ENCODE peak calls at places on chromosome 9, in five cellular contexts. One of them, this sample, is unnamed.

GRCh38 chr9:124004608-124005007 is 7.0 kb upstream of the LHX2 start:
- DNase-seq in WERI-Rb-1: no peak
- DNase-seq in ascending aorta: no peak
- DNase-seq in dorsolateral prefrontal cortex: no peak
- DNase-seq in cardiac muscle cell: no peak
- DNase-seq in this sample: no peak

GRCh38 chr9:94861589-94862241 is 135.2 kb downstream of the AOPEP start:
- DNase-seq in WERI-Rb-1: no peak
- DNase-seq in ascending aorta: no peak
- DNase-seq in dorsolateral prefrontal cortex: no peak
- DNase-seq in cardiac muscle cell: no peak
- DNase-seq in this sample: peak; percentile 96

GRCh38 chr9:113577525-113578261 is 114.2 kb downstream of the RGS3 start:
- DNase-seq in WERI-Rb-1: no peak
- DNase-seq in ascending aorta: no peak
- DNase-seq in dorsolateral prefrontal cortex: no peak
- DNase-seq in cardiac muscle cell: no peak
- DNase-seq in this sample: peak; percentile 49

GRCh38 chr9:71910602-71911060 is 362 bp downstream of the ABHD17B start:
- DNase-seq in WERI-Rb-1: no peak
- DNase-seq in ascending aorta: no peak
- DNase-seq in dorsolateral prefrontal cortex: no peak
- DNase-seq in cardiac muscle cell: peak; percentile 67
- DNase-seq in this sample: no peak

GRCh38 chr9:135526730-135527571 is 5.7 kb downstream of the LCN1 start:
- DNase-seq in WERI-Rb-1: no peak
- DNase-seq in ascending aorta: peak; percentile 52
- DNase-seq in dorsolateral prefrontal cortex: no peak
- DNase-seq in cardiac muscle cell: no peak
- DNase-seq in this sample: no peak

GRCh38 chr9:127186799-127187198 is 64.4 kb upstream of the ANGPTL2 start:
- DNase-seq in WERI-Rb-1: no peak
- DNase-seq in ascending aorta: no peak
- DNase-seq in dorsolateral prefrontal cortex: no peak
- DNase-seq in cardiac muscle cell: no peak
- DNase-seq in this sample: no peak

GRCh38 chr9:121261107-121261460 is 6.9 kb upstream of the GSN start:
- DNase-seq in WERI-Rb-1: peak; percentile 73
- DNase-seq in ascending aorta: no peak
- DNase-seq in dorsolateral prefrontal cortex: peak; percentile 85
- DNase-seq in cardiac muscle cell: no peak
- DNase-seq in this sample: no peak

GRCh38 chr9:72022846-72023245 is 37.6 kb downstream of the C9orf57 start:
- DNase-seq in WERI-Rb-1: peak; percentile 70
- DNase-seq in ascending aorta: no peak
- DNase-seq in dorsolateral prefrontal cortex: no peak
- DNase-seq in cardiac muscle cell: no peak
- DNase-seq in this sample: peak; percentile 51

GRCh38 chr9:110916361-110916760 is 121.9 kb downstream of the LPAR1 start:
- DNase-seq in WERI-Rb-1: no peak
- DNase-seq in ascending aorta: no peak
- DNase-seq in dorsolateral prefrontal cortex: no peak
- DNase-seq in cardiac muscle cell: no peak
- DNase-seq in this sample: no peak

GRCh38 chr9:120792898-120793765 is at the start of gene FBXW2:
- DNase-seq in WERI-Rb-1: peak; percentile 96
- DNase-seq in ascending aorta: peak; percentile 95
- DNase-seq in dorsolateral prefrontal cortex: peak; percentile 89
- DNase-seq in cardiac muscle cell: peak; percentile 94
- DNase-seq in this sample: peak; percentile 93

GRCh38 chr9:101417389-101417788 is 18.2 kb downstream of the ALDOB start:
- DNase-seq in WERI-Rb-1: no peak
- DNase-seq in ascending aorta: no peak
- DNase-seq in dorsolateral prefrontal cortex: no peak
- DNase-seq in cardiac muscle cell: no peak
- DNase-seq in this sample: no peak

GRCh38 chr9:17625644-17626388 is 47.0 kb downstream of the SH3GL2 start:
- DNase-seq in WERI-Rb-1: peak; percentile 51
- DNase-seq in ascending aorta: no peak
- DNase-seq in dorsolateral prefrontal cortex: no peak
- DNase-seq in cardiac muscle cell: no peak
- DNase-seq in this sample: no peak

GRCh38 chr9:79858509-79858908 is 286.7 kb downstream of the TLE4 start:
- DNase-seq in WERI-Rb-1: no peak
- DNase-seq in ascending aorta: no peak
- DNase-seq in dorsolateral prefrontal cortex: no peak
- DNase-seq in cardiac muscle cell: no peak
- DNase-seq in this sample: peak; percentile 56

GRCh38 chr9:33809506-33809905 is 7.5 kb upstream of the UBE2R2 start:
- DNase-seq in WERI-Rb-1: no peak
- DNase-seq in ascending aorta: no peak
- DNase-seq in dorsolateral prefrontal cortex: no peak
- DNase-seq in cardiac muscle cell: no peak
- DNase-seq in this sample: peak; percentile 39

GRCh38 chr9:114238919-114239879 is 83.7 kb upstream of the ORM1 start:
- DNase-seq in WERI-Rb-1: peak; percentile 87
- DNase-seq in ascending aorta: no peak
- DNase-seq in dorsolateral prefrontal cortex: no peak
- DNase-seq in cardiac muscle cell: peak; percentile 73
- DNase-seq in this sample: peak; percentile 71

DNA sequence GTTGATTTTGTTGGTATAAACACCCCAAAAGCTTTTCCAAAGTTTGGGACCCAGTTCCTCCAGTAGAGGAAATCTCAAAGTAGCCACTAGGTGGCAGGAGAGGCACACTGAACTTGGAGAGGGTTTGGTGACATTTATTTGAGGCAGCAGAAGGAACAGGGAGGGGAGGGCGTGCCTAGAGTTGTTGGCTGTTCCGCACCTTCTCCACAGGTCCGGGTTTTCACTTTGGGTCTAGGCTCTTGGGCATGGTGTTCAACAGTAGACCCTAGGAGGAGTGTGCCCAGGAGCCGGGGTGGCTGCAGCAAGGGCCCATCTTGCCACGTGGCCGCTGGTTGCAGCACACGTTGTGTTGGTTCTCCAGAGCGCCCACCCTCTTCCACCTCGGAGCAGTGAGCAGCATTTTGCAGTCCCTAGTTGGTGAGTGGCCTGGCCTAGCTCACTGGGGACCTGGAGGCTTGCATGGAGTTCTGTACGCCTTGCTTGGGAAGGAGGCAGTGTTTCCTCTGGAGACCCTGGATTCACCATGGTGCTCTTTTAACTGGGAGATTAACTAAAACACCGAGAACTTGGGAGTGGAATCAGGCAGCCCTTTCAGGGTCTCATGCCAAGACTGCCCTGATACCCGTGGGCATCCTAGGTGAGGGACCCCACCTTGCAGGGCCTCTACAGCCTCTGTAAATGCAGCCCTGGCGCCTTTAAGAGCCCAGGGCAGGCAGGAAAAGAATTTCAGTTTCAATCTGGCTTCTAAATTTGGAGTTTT is 28.2 kb downstream of the PTPA start:
- DNase-seq in WERI-Rb-1: peak; percentile 86
- DNase-seq in ascending aorta: peak; percentile 93
- DNase-seq in dorsolateral prefrontal cortex: peak; percentile 67
- DNase-seq in cardiac muscle cell: peak; percentile 89
- DNase-seq in this sample: peak; percentile 88
- H3K4me3 ChIP-seq in WERI-Rb-1: peak overlapping the region; percentile 24
- H3K4me3 ChIP-seq in ascending aorta: peak overlapping the region; percentile 53
- H3K4me3 ChIP-seq in dorsolateral prefrontal cortex: peak overlapping the region; percentile 52
- H3K4me3 ChIP-seq in cardiac muscle cell: peak overlapping the region; percentile 11
- H3K4me3 ChIP-seq in this sample: peak overlapping the region; percentile 37

GRCh38 chr9:36787709-36788108 is 215.0 kb downstream of the MELK start:
- DNase-seq in WERI-Rb-1: no peak
- DNase-seq in ascending aorta: no peak
- DNase-seq in dorsolateral prefrontal cortex: no peak
- DNase-seq in cardiac muscle cell: no peak
- DNase-seq in this sample: no peak

GRCh38 chr9:36791204-36791948 is 218.7 kb downstream of the MELK start:
- DNase-seq in WERI-Rb-1: peak; percentile 43
- DNase-seq in ascending aorta: no peak
- DNase-seq in dorsolateral prefrontal cortex: no peak
- DNase-seq in cardiac muscle cell: peak; percentile 73
- DNase-seq in this sample: no peak

GRCh38 chr9:36793277-36793676 is 220.6 kb downstream of the MELK start:
- DNase-seq in WERI-Rb-1: peak; percentile 49
- DNase-seq in ascending aorta: no peak
- DNase-seq in dorsolateral prefrontal cortex: no peak
- DNase-seq in cardiac muscle cell: no peak
- DNase-seq in this sample: no peak

GRCh38 chr9:36789886-36790285 is 217.2 kb downstream of the MELK start:
- DNase-seq in WERI-Rb-1: no peak
- DNase-seq in ascending aorta: no peak
- DNase-seq in dorsolateral prefrontal cortex: no peak
- DNase-seq in cardiac muscle cell: no peak
- DNase-seq in this sample: no peak

GRCh38 chr9:36788534-36788933 is 215.8 kb downstream of the MELK start:
- DNase-seq in WERI-Rb-1: no peak
- DNase-seq in ascending aorta: no peak
- DNase-seq in dorsolateral prefrontal cortex: no peak
- DNase-seq in cardiac muscle cell: peak; percentile 29
- DNase-seq in this sample: no peak
- TF ChIP-seq CTCF in WERI-Rb-1: no peak
- TF ChIP-seq CTCF in ascending aorta: peak; percentile 12
- TF ChIP-seq CTCF in dorsolateral prefrontal cortex: peak; percentile 28
- TF ChIP-seq CTCF in cardiac muscle cell: peak; percentile 37
- TF ChIP-seq CTCF in this sample: peak; percentile 41

GRCh38 chr9:89475891-89476440 is 21.9 kb downstream of the SEMA4D start:
- DNase-seq in WERI-Rb-1: no peak
- DNase-seq in ascending aorta: no peak
- DNase-seq in dorsolateral prefrontal cortex: no peak
- DNase-seq in cardiac muscle cell: no peak
- DNase-seq in this sample: no peak

GRCh38 chr9:89477811-89478583 is 19.9 kb downstream of the SEMA4D start:
- DNase-seq in WERI-Rb-1: no peak
- DNase-seq in ascending aorta: no peak
- DNase-seq in dorsolateral prefrontal cortex: no peak
- DNase-seq in cardiac muscle cell: peak; percentile 35
- DNase-seq in this sample: peak; percentile 84

GRCh38 chr9:89476546-89476945 is 21.4 kb downstream of the SEMA4D start:
- DNase-seq in WERI-Rb-1: no peak
- DNase-seq in ascending aorta: no peak
- DNase-seq in dorsolateral prefrontal cortex: no peak
- DNase-seq in cardiac muscle cell: no peak
- DNase-seq in this sample: no peak

GRCh38 chr9:89478821-89479668 is 18.9 kb downstream of the SEMA4D start:
- DNase-seq in WERI-Rb-1: no peak
- DNase-seq in ascending aorta: no peak
- DNase-seq in dorsolateral prefrontal cortex: no peak
- DNase-seq in cardiac muscle cell: no peak
- DNase-seq in this sample: no peak

DNA sequence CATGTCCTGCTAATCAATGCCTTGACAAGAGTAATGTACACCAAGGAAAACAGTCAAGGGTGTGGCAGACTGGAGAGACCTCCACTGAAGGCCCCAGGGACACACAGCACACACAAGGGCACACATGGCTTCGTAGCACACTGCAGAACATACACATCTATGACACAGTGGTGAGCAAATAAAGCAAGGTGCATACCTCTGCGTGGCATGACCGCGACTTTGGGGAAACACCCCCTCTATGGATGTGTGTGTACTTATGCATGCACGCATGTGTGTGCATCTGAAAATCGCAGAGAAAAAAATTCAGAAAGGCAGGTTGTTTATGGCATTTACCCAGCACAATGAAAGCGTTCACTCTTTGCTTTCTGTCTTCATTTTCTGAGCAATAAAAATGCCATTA is 20.5 kb downstream of the SEMA4D start:
- DNase-seq in WERI-Rb-1: no peak
- DNase-seq in ascending aorta: no peak
- DNase-seq in dorsolateral prefrontal cortex: no peak
- DNase-seq in cardiac muscle cell: no peak
- DNase-seq in this sample: no peak
- H3K4me3 ChIP-seq in WERI-Rb-1: no peak overlapping the region
- H3K4me3 ChIP-seq in ascending aorta: no peak overlapping the region
- H3K4me3 ChIP-seq in dorsolateral prefrontal cortex: peak overlapping the region; percentile 26
- H3K4me3 ChIP-seq in cardiac muscle cell: no peak overlapping the region
- H3K4me3 ChIP-seq in this sample: no peak overlapping the region

GRCh38 chr9:23492126-23493002 is 333.7 kb downstream of the ELAVL2 start:
- DNase-seq in WERI-Rb-1: peak; percentile 43
- DNase-seq in ascending aorta: no peak
- DNase-seq in dorsolateral prefrontal cortex: no peak
- DNase-seq in cardiac muscle cell: peak; percentile 65
- DNase-seq in this sample: peak; percentile 1
- TF ChIP-seq CTCF in WERI-Rb-1: peak; percentile 82
- TF ChIP-seq CTCF in ascending aorta: peak; percentile 52
- TF ChIP-seq CTCF in dorsolateral prefrontal cortex: peak; percentile 57
- TF ChIP-seq CTCF in cardiac muscle cell: peak; percentile 28
- TF ChIP-seq CTCF in this sample: no peak

GRCh38 chr9:131666029-131666428 is 73.8 kb downstream of the RAPGEF1 start:
- DNase-seq in WERI-Rb-1: no peak
- DNase-seq in ascending aorta: no peak
- DNase-seq in dorsolateral prefrontal cortex: no peak
- DNase-seq in cardiac muscle cell: no peak
- DNase-seq in this sample: no peak

GRCh38 chr9:131666779-131667178 is 73.1 kb downstream of the RAPGEF1 start:
- DNase-seq in WERI-Rb-1: no peak
- DNase-seq in ascending aorta: no peak
- DNase-seq in dorsolateral prefrontal cortex: no peak
- DNase-seq in cardiac muscle cell: no peak
- DNase-seq in this sample: no peak

GRCh38 chr9:131668057-131668438 is 71.8 kb downstream of the RAPGEF1 start:
- DNase-seq in WERI-Rb-1: no peak
- DNase-seq in ascending aorta: no peak
- DNase-seq in dorsolateral prefrontal cortex: no peak
- DNase-seq in cardiac muscle cell: no peak
- DNase-seq in this sample: no peak

GRCh38 chr9:131668439-131669233 is 71.2 kb downstream of the RAPGEF1 start:
- DNase-seq in WERI-Rb-1: no peak
- DNase-seq in ascending aorta: peak; percentile 66
- DNase-seq in dorsolateral prefrontal cortex: no peak
- DNase-seq in cardiac muscle cell: no peak
- DNase-seq in this sample: peak; percentile 61

GRCh38 chr9:131667576-131667975 is 72.3 kb downstream of the RAPGEF1 start:
- DNase-seq in WERI-Rb-1: no peak
- DNase-seq in ascending aorta: peak; percentile 66
- DNase-seq in dorsolateral prefrontal cortex: no peak
- DNase-seq in cardiac muscle cell: no peak
- DNase-seq in this sample: no peak
- H3K4me3 ChIP-seq in WERI-Rb-1: no peak overlapping the region
- H3K4me3 ChIP-seq in ascending aorta: no peak overlapping the region
- H3K4me3 ChIP-seq in dorsolateral prefrontal cortex: no peak overlapping the region
- H3K4me3 ChIP-seq in cardiac muscle cell: no peak overlapping the region
- H3K4me3 ChIP-seq in this sample: no peak overlapping the region

GRCh38 chr9:137187386-137187785 is 974 bp downstream of the ANAPC2 start:
- DNase-seq in WERI-Rb-1: no peak
- DNase-seq in ascending aorta: no peak
- DNase-seq in dorsolateral prefrontal cortex: no peak
- DNase-seq in cardiac muscle cell: no peak
- DNase-seq in this sample: no peak

GRCh38 chr9:137188086-137188489 is 272 bp downstream of the ANAPC2 start:
- DNase-seq in WERI-Rb-1: no peak
- DNase-seq in ascending aorta: no peak
- DNase-seq in dorsolateral prefrontal cortex: no peak
- DNase-seq in cardiac muscle cell: no peak
- DNase-seq in this sample: no peak

GRCh38 chr9:137189297-137190295 is 1.1 kb downstream of the SSNA1 start:
- DNase-seq in WERI-Rb-1: no peak
- DNase-seq in ascending aorta: no peak
- DNase-seq in dorsolateral prefrontal cortex: no peak
- DNase-seq in cardiac muscle cell: no peak
- DNase-seq in this sample: no peak

GRCh38 chr9:137190315-137190853 is 1.9 kb downstream of the SSNA1 start:
- DNase-seq in WERI-Rb-1: no peak
- DNase-seq in ascending aorta: no peak
- DNase-seq in dorsolateral prefrontal cortex: no peak
- DNase-seq in cardiac muscle cell: no peak
- DNase-seq in this sample: no peak

GRCh38 chr9:137188490-137189296 is at the start of the genes ANAPC2 and SSNA1:
- DNase-seq in WERI-Rb-1: peak; percentile 84
- DNase-seq in ascending aorta: peak; percentile 95
- DNase-seq in dorsolateral prefrontal cortex: peak; percentile 93
- DNase-seq in cardiac muscle cell: peak; percentile 96
- DNase-seq in this sample: peak; percentile 94
- TF ChIP-seq CTCF in WERI-Rb-1: peak; percentile 33
- TF ChIP-seq CTCF in ascending aorta: peak; percentile 35
- TF ChIP-seq CTCF in dorsolateral prefrontal cortex: peak; percentile 59
- TF ChIP-seq CTCF in cardiac muscle cell: peak; percentile 50
- TF ChIP-seq CTCF in this sample: peak; percentile 47

This sample was measured in fibroblast of villous mesenchyme.